ENCODE peak calls at places on chromosomes 5 and 9, in four cellular contexts. C is Panc1, Z is body of pancreas, N is PC-9. Y is an unnamed sample. For H3K27me3, the result is how much of the 10 kb centered on the place peaks cover.

GRCh38 chr5:164175083-164175482 is 669.7 kb downstream of the MAT2B start:
- DNase-seq in Z (no peak), N (no peak), C (no peak), Y (no peak)

GRCh38 chr5:89399553-89399952 is 516.6 kb upstream of the MEF2C start:
- DNase-seq in C (no peak), Z (no peak), N (no peak), Y (no peak)

GRCh38 chr9:131167146-131167692 is 41.8 kb downstream of the NUP214 start:
- DNase-seq in N (no peak), Z (peak), C (no peak), Y (peak)

GRCh38 chr5:173881811-173882575 is 6.2 kb upstream of the CPEB4 start:
- DNase-seq in C (no peak), Z (no peak), N (no peak), Y (no peak)

GRCh38 chr9:86585422-86586143 is 231.4 kb upstream of the TUT7 start:
- DNase-seq in C (no peak), Z (no peak), N (no peak), Y (no peak)

GRCh38 chr5:151048526-151048925 is 28.1 kb downstream of the GPX3 start:
- DNase-seq in C (no peak), Z (no peak), N (no peak), Y (no peak)

GRCh38 chr9:26833792-26834191 is 58.8 kb downstream of the CAAP1 start:
- DNase-seq in N (no peak), Z (no peak), C (no peak), Y (no peak)

GRCh38 chr5:25448190-25448621 is 803.4 kb upstream of the CDH10 start:
- DNase-seq in C (no peak), N (no peak), Z (no peak), Y (no peak)

GRCh38 chr9:133074111-133074651 is 12.4 kb downstream of the CEL start:
- DNase-seq in N (no peak), C (peak), Z (no peak), Y (no peak)

DNA sequence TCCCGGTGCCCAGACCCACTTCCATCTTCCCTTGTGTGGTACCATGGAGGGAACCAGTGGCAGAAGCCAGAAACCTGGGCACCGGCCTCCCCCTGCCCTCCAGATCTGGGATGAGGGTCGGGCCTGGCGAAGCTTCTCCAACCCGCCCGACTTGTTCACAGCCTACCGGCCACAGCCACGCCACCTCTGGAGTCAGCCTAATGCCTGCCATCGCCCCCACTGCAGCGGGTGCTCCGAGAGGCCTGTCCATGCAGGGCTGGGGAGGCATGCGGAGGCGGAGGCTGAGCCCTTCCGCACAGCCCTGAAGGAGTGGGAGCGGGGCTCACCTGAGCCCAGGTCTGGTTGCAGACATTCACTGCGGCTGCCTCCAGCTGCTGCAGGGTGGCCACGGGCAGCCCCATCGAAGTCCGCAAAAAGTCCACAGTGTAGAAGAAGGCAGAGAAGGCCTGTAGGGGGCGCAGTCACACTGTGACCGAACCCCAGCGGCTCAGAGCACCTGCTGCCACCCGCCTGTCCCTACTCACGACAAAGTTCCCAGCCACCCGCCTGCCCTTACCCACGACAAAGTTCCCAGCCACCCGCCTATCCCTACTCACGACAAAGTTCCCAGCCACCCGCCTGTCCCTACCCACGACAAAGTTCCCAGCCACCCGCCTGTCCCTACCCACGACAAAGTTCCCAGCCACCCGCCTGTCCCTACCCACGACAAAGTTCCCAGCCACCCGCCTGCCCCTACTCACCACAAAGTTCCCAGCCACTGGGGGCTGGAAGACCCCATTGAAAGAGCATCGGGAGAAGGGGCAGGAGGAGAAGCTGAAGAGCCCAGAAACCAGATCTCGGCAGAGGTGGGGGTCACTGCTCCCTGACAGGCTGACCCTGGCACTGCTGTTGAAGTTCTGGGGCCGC is 3.8 kb upstream of the NPDC1 start:
- DNase-seq in N (no peak), Z (peak), C (no peak), Y (peak)
- H3K27me3 ChIP-seq in N (under half), Z (under half), C (under half), Y (half or more)

GRCh38 chr9:106862946-106863740 is at the start of gene ZNF462:
- DNase-seq in Z (peak), C (no peak), N (no peak), Y (no peak)

GRCh38 chr9:106859957-106860715 is 2.8 kb upstream of the ZNF462 start:
- DNase-seq in N (no peak), Z (peak), C (no peak), Y (no peak)

GRCh38 chr9:106860731-106861584 is 2.0 kb upstream of the ZNF462 start:
- DNase-seq in Z (peak), C (no peak), N (no peak), Y (no peak)

GRCh38 chr9:106861585-106862114 is 1.3 kb upstream of the ZNF462 start:
- DNase-seq in C (no peak), N (no peak), Z (no peak), Y (no peak)

GRCh38 chr9:106862115-106862945 is 636 bp upstream of the ZNF462 start:
- DNase-seq in C (no peak), Z (no peak), N (no peak), Y (no peak)
- H3K27me3 ChIP-seq in C (under half), Z (under half), N (under half), Y (under half)

GRCh38 chr9:122106576-122106975 is 13.5 kb upstream of the TTLL11 start:
- DNase-seq in C (no peak), Z (no peak), N (no peak), Y (no peak)

GRCh38 chr9:122102156-122102555 is 9.0 kb upstream of the TTLL11 start:
- DNase-seq in N (no peak), Z (no peak), C (no peak), Y (no peak)

GRCh38 chr9:122100756-122101155 is 7.6 kb upstream of the TTLL11 start:
- DNase-seq in N (no peak), C (no peak), Z (no peak), Y (no peak)

GRCh38 chr9:122107291-122107805 is 14.2 kb upstream of the TTLL11 start:
- DNase-seq in Z (no peak), N (no peak), C (no peak), Y (no peak)

DNA sequence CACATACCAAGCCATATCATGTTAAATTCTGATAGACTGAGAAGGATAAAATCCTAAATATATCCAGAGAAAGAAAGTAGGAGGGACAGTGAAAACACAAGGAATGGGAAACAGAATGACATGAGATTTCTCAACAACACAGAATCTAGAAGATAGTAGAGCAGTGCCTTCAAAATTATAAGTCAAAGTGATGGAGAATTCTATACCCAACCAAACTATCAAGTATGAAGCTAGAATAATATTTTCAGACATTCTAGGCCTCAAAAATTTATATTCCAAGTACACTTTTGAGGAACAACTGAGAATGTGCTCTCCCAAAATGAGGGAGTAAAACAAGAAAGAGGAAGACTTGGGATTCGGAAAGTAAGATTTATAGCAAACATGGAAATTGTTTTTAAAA is 10.9 kb upstream of the TTLL11 start:
- DNase-seq in C (no peak), N (no peak), Z (no peak), Y (no peak)
- H3K27me3 ChIP-seq in C (under half), N (under half), Z (under half), Y (under half)

DNA sequence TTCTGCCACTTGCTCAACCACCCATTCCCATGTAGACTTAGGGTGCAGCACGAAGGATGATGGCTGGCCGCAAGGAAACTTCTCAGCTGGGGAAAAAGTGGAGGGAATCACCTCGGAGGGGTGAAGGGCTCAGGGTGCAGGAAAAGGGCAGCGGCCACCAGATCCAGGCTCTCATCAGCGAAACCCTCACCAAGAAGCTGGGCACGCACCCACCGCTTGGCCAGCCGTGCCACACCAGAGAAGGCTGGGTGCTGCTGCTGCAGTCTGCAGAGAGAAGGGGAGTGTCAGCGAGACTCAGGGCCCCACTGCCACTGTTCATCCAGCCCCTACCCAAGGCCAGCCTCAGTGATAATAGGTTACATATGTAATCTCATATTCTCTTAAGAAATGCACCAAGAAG is 8.6 kb downstream of the NOL6 start:
- DNase-seq in N (no peak), Z (no peak), C (no peak), Y (no peak)
- H3K27me3 ChIP-seq in N (under half), Z (under half), C (under half), Y (under half)